ENCODE peak calls at places on chromosomes 5 and 9, in eight cellular contexts. One of them, this sample, is unnamed.

GRCh38 chr9:87657190-87657589 is 68.7 kb upstream of the CTSL start:
- DNase-seq in left ventricle myocardium inferior: no peak
- DNase-seq in lower lobe of right lung: peak
- DNase-seq in A549: peak
- DNase-seq in psoas muscle: no peak
- DNase-seq in left lung: peak
- DNase-seq in colonic mucosa: no peak
- DNase-seq in dorsolateral prefrontal cortex: no peak
- DNase-seq in this sample: peak

GRCh38 chr5:7671420-7671819 is 179.5 kb downstream of the CFAP90 start:
- DNase-seq in left ventricle myocardium inferior: no peak
- DNase-seq in lower lobe of right lung: no peak
- DNase-seq in A549: no peak
- DNase-seq in psoas muscle: no peak
- DNase-seq in left lung: no peak
- DNase-seq in colonic mucosa: no peak
- DNase-seq in dorsolateral prefrontal cortex: no peak
- DNase-seq in this sample: no peak

GRCh38 chr9:86099695-86100364 is 472 bp upstream of the GOLM1 start:
- DNase-seq in left ventricle myocardium inferior: peak
- DNase-seq in lower lobe of right lung: peak
- DNase-seq in A549: peak
- DNase-seq in psoas muscle: peak
- DNase-seq in left lung: peak
- DNase-seq in colonic mucosa: peak
- DNase-seq in dorsolateral prefrontal cortex: no peak
- DNase-seq in this sample: peak

GRCh38 chr9:96540106-96540505 is 79.5 kb downstream of the CDC14B start:
- DNase-seq in left ventricle myocardium inferior: no peak
- DNase-seq in lower lobe of right lung: no peak
- DNase-seq in A549: no peak
- DNase-seq in psoas muscle: no peak
- DNase-seq in left lung: no peak
- DNase-seq in colonic mucosa: no peak
- DNase-seq in dorsolateral prefrontal cortex: no peak
- DNase-seq in this sample: no peak

GRCh38 chr9:14563902-14564578 is 129.2 kb downstream of the ZDHHC21 start:
- DNase-seq in left ventricle myocardium inferior: no peak
- DNase-seq in lower lobe of right lung: no peak
- DNase-seq in A549: no peak
- DNase-seq in psoas muscle: no peak
- DNase-seq in left lung: no peak
- DNase-seq in colonic mucosa: no peak
- DNase-seq in dorsolateral prefrontal cortex: no peak
- DNase-seq in this sample: no peak

GRCh38 chr9:137948642-137949041 is 71.1 kb downstream of the CACNA1B start:
- DNase-seq in left ventricle myocardium inferior: no peak
- DNase-seq in lower lobe of right lung: no peak
- DNase-seq in A549: no peak
- DNase-seq in psoas muscle: no peak
- DNase-seq in left lung: no peak
- DNase-seq in colonic mucosa: no peak
- DNase-seq in dorsolateral prefrontal cortex: no peak
- DNase-seq in this sample: no peak

GRCh38 chr5:38601843-38602424 is 45.5 kb upstream of the LIFR start:
- DNase-seq in left ventricle myocardium inferior: no peak
- DNase-seq in lower lobe of right lung: no peak
- DNase-seq in A549: peak
- DNase-seq in psoas muscle: no peak
- DNase-seq in left lung: no peak
- DNase-seq in colonic mucosa: no peak
- DNase-seq in dorsolateral prefrontal cortex: no peak
- DNase-seq in this sample: no peak

GRCh38 chr9:110912701-110913291 is 125.5 kb downstream of the LPAR1 start:
- DNase-seq in left ventricle myocardium inferior: no peak
- DNase-seq in lower lobe of right lung: no peak
- DNase-seq in A549: peak
- DNase-seq in psoas muscle: no peak
- DNase-seq in left lung: no peak
- DNase-seq in colonic mucosa: no peak
- DNase-seq in dorsolateral prefrontal cortex: no peak
- DNase-seq in this sample: no peak

GRCh38 chr5:113447651-113448050 is 12.9 kb upstream of the TSSK1B start:
- DNase-seq in left ventricle myocardium inferior: no peak
- DNase-seq in lower lobe of right lung: no peak
- DNase-seq in A549: no peak
- DNase-seq in psoas muscle: no peak
- DNase-seq in left lung: no peak
- DNase-seq in colonic mucosa: no peak
- DNase-seq in dorsolateral prefrontal cortex: no peak
- DNase-seq in this sample: no peak

GRCh38 chr5:91072891-91073290 is 310.2 kb downstream of the ARRDC3 start:
- DNase-seq in left ventricle myocardium inferior: no peak
- DNase-seq in lower lobe of right lung: no peak
- DNase-seq in A549: no peak
- DNase-seq in psoas muscle: no peak
- DNase-seq in left lung: no peak
- DNase-seq in colonic mucosa: no peak
- DNase-seq in dorsolateral prefrontal cortex: no peak
- DNase-seq in this sample: no peak

GRCh38 chr9:121765021-121765950 is 113.9 kb downstream of the DAB2IP start:
- DNase-seq in left ventricle myocardium inferior: peak
- DNase-seq in lower lobe of right lung: no peak
- DNase-seq in A549: peak
- DNase-seq in psoas muscle: peak
- DNase-seq in left lung: no peak
- DNase-seq in colonic mucosa: no peak
- DNase-seq in dorsolateral prefrontal cortex: no peak
- DNase-seq in this sample: peak

GRCh38 chr5:345404-346195 is 24.1 kb downstream of the AHRR start:
- DNase-seq in left ventricle myocardium inferior: no peak
- DNase-seq in lower lobe of right lung: no peak
- DNase-seq in A549: no peak
- DNase-seq in psoas muscle: no peak
- DNase-seq in left lung: no peak
- DNase-seq in colonic mucosa: no peak
- DNase-seq in dorsolateral prefrontal cortex: no peak
- DNase-seq in this sample: no peak

GRCh38 chr5:93355691-93356090 is 225.3 kb downstream of the NR2F1-AS1 start:
- DNase-seq in left ventricle myocardium inferior: no peak
- DNase-seq in lower lobe of right lung: no peak
- DNase-seq in A549: no peak
- DNase-seq in psoas muscle: no peak
- DNase-seq in left lung: no peak
- DNase-seq in colonic mucosa: no peak
- DNase-seq in dorsolateral prefrontal cortex: no peak
- DNase-seq in this sample: no peak

GRCh38 chr5:93357686-93358085 is 223.3 kb downstream of the NR2F1-AS1 start:
- DNase-seq in left ventricle myocardium inferior: no peak
- DNase-seq in lower lobe of right lung: no peak
- DNase-seq in A549: no peak
- DNase-seq in psoas muscle: no peak
- DNase-seq in left lung: no peak
- DNase-seq in colonic mucosa: no peak
- DNase-seq in dorsolateral prefrontal cortex: no peak
- DNase-seq in this sample: no peak

GRCh38 chr5:93360436-93361100 is 220.5 kb downstream of the NR2F1-AS1 start:
- DNase-seq in left ventricle myocardium inferior: no peak
- DNase-seq in lower lobe of right lung: no peak
- DNase-seq in A549: no peak
- DNase-seq in psoas muscle: no peak
- DNase-seq in left lung: no peak
- DNase-seq in colonic mucosa: no peak
- DNase-seq in dorsolateral prefrontal cortex: no peak
- DNase-seq in this sample: no peak

GRCh38 chr5:93359958-93360305 is 221.1 kb downstream of the NR2F1-AS1 start:
- DNase-seq in left ventricle myocardium inferior: no peak
- DNase-seq in lower lobe of right lung: no peak
- DNase-seq in A549: no peak
- DNase-seq in psoas muscle: no peak
- DNase-seq in left lung: no peak
- DNase-seq in colonic mucosa: no peak
- DNase-seq in dorsolateral prefrontal cortex: no peak
- DNase-seq in this sample: no peak

DNA sequence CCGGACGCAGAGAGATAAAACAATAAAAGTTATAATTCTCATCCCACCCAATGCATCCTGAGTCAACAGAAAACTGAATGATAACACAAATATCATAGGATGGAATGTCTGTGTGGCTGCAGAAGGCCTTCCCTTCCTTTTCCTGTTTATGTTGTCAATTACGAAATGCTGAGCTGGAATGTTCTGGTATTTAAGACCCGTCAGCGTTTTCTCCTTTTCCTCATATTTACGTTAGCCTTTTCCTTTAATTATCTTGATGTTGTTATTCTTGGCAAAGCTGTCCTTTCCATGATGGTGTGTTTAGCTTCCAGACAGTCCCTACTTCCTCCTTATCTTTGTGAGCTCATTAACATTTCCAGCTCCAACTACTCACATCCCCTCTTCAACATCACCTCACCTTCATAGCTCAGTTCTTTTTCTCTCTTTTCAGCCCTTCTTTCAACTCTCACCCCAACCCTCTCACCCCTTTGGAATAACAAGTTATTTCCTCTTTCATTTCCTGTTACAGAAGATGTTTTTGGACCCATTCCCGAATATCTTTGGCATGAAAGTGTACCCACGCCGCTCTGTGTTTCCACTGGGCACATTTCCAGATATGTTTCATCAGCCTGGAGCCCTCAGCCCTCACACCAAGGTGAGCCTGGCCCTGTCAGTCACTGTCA is 221.6 kb downstream of the NR2F1-AS1 start:
- DNase-seq in left ventricle myocardium inferior: no peak
- DNase-seq in lower lobe of right lung: no peak
- DNase-seq in A549: peak
- DNase-seq in psoas muscle: no peak
- DNase-seq in left lung: no peak
- DNase-seq in colonic mucosa: no peak
- DNase-seq in dorsolateral prefrontal cortex: no peak
- DNase-seq in this sample: no peak
- H3K27ac ChIP-seq in left ventricle myocardium inferior: no peak
- H3K27ac ChIP-seq in lower lobe of right lung: no peak
- H3K27ac ChIP-seq in A549: no peak
- H3K27ac ChIP-seq in psoas muscle: no peak
- H3K27ac ChIP-seq in left lung: peak
- H3K27ac ChIP-seq in colonic mucosa: no peak
- H3K27ac ChIP-seq in dorsolateral prefrontal cortex: no peak
- H3K27ac ChIP-seq in this sample: no peak

DNA sequence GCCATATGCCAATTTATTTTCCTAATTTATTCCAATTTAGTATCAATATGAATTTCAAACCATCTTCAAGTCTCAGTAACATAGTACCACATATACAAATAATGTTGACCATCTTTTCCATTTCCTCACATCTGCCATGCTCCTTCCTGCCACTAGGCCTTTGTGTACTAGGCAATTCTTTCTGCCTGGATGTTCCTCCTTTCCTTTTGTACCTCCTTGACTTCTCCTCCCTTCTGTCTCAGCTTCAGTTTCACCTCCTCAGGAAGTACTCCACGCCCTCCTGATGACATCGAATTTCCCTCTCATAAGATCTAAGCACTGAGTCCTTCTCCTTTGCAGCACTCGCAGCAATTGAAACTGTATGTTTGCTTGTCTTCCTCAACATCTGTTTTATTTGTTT is 53.9 kb downstream of the MEF2C start:
- DNase-seq in left ventricle myocardium inferior: no peak
- DNase-seq in lower lobe of right lung: no peak
- DNase-seq in A549: no peak
- DNase-seq in psoas muscle: no peak
- DNase-seq in left lung: no peak
- DNase-seq in colonic mucosa: no peak
- DNase-seq in dorsolateral prefrontal cortex: no peak
- DNase-seq in this sample: no peak
- TF ChIP-seq CTCF in left ventricle myocardium inferior: peak
- TF ChIP-seq CTCF in lower lobe of right lung: peak
- TF ChIP-seq CTCF in A549: no peak
- TF ChIP-seq CTCF in psoas muscle: peak
- TF ChIP-seq CTCF in left lung: no peak
- TF ChIP-seq CTCF in colonic mucosa: peak
- TF ChIP-seq CTCF in dorsolateral prefrontal cortex: peak
- TF ChIP-seq CTCF in this sample: peak

GRCh38 chr9:124594215-124594614 is 87.0 kb upstream of the NR5A1 start:
- DNase-seq in left ventricle myocardium inferior: no peak
- DNase-seq in lower lobe of right lung: no peak
- DNase-seq in A549: no peak
- DNase-seq in psoas muscle: no peak
- DNase-seq in left lung: no peak
- DNase-seq in colonic mucosa: no peak
- DNase-seq in dorsolateral prefrontal cortex: no peak
- DNase-seq in this sample: no peak

GRCh38 chr9:124594673-124595072 is 87.5 kb upstream of the NR5A1 start:
- DNase-seq in left ventricle myocardium inferior: no peak
- DNase-seq in lower lobe of right lung: no peak
- DNase-seq in A549: no peak
- DNase-seq in psoas muscle: no peak
- DNase-seq in left lung: no peak
- DNase-seq in colonic mucosa: no peak
- DNase-seq in dorsolateral prefrontal cortex: no peak
- DNase-seq in this sample: no peak

GRCh38 chr9:124595743-124596142 is 88.5 kb upstream of the NR5A1 start:
- DNase-seq in left ventricle myocardium inferior: no peak
- DNase-seq in lower lobe of right lung: no peak
- DNase-seq in A549: peak
- DNase-seq in psoas muscle: no peak
- DNase-seq in left lung: no peak
- DNase-seq in colonic mucosa: peak
- DNase-seq in dorsolateral prefrontal cortex: no peak
- DNase-seq in this sample: no peak

GRCh38 chr9:124590886-124591641 is 83.9 kb upstream of the NR5A1 start:
- DNase-seq in left ventricle myocardium inferior: no peak
- DNase-seq in lower lobe of right lung: no peak
- DNase-seq in A549: no peak
- DNase-seq in psoas muscle: no peak
- DNase-seq in left lung: no peak
- DNase-seq in colonic mucosa: peak
- DNase-seq in dorsolateral prefrontal cortex: no peak
- DNase-seq in this sample: no peak

GRCh38 chr9:124593080-124594058 is 86.2 kb upstream of the NR5A1 start:
- DNase-seq in left ventricle myocardium inferior: no peak
- DNase-seq in lower lobe of right lung: no peak
- DNase-seq in A549: no peak
- DNase-seq in psoas muscle: no peak
- DNase-seq in left lung: no peak
- DNase-seq in colonic mucosa: no peak
- DNase-seq in dorsolateral prefrontal cortex: no peak
- DNase-seq in this sample: no peak
- H3K27ac ChIP-seq in left ventricle myocardium inferior: no peak
- H3K27ac ChIP-seq in lower lobe of right lung: no peak
- H3K27ac ChIP-seq in A549: no peak
- H3K27ac ChIP-seq in psoas muscle: no peak
- H3K27ac ChIP-seq in left lung: no peak
- H3K27ac ChIP-seq in colonic mucosa: no peak
- H3K27ac ChIP-seq in dorsolateral prefrontal cortex: no peak
- H3K27ac ChIP-seq in this sample: no peak

DNA sequence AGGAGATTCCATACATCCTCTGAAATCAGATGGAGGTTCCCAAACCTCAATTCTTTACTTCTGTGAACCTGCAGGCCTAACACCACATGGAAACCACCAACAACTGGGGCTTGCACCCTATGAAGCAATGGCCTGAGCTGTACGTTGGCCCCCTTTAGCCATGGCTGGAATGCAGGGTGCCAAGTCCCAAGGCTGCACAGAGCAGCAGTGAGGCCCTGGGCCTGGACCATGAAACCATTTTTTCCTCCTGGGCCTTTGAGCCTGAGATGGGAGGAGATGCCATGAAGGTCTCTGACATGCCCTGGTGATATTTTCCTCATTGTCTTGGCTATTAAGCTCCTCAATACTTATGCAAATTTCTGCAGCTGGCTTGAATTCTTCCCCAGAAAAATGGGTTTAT is 983.8 kb downstream of the CDH9 start:
- DNase-seq in left ventricle myocardium inferior: no peak
- DNase-seq in lower lobe of right lung: no peak
- DNase-seq in A549: no peak
- DNase-seq in psoas muscle: no peak
- DNase-seq in left lung: no peak
- DNase-seq in colonic mucosa: no peak
- DNase-seq in dorsolateral prefrontal cortex: no peak
- DNase-seq in this sample: no peak
- TF ChIP-seq CTCF in left ventricle myocardium inferior: no peak
- TF ChIP-seq CTCF in lower lobe of right lung: no peak
- TF ChIP-seq CTCF in A549: no peak
- TF ChIP-seq CTCF in psoas muscle: no peak
- TF ChIP-seq CTCF in left lung: no peak
- TF ChIP-seq CTCF in colonic mucosa: no peak
- TF ChIP-seq CTCF in dorsolateral prefrontal cortex: no peak
- TF ChIP-seq CTCF in this sample: no peak

This sample was measured in tibial artery.